ENCODE peak calls at places on chromosomes 12 and 14, in nine cellular contexts. E, H, R, Y, X, U, Q, B and P are unnamed samples.

GRCh38 chr14:64682173-64682710 is 22.0 kb upstream of the PLEKHG3 start:
- DNase-seq in E (no peak), H (no peak), R (no peak), Y (peak), X (no peak), U (no peak), Q (no peak), B (no peak), P (peak)

GRCh38 chr14:102544745-102545460 is 35.3 kb upstream of the ANKRD9 start:
- DNase-seq in E (no peak), H (no peak), R (no peak), Y (no peak), X (no peak), U (no peak), Q (no peak), B (no peak), P (no peak)

GRCh38 chr14:58947816-58948440 is 240.5 kb upstream of the DAAM1 start:
- DNase-seq in E (no peak), H (no peak), R (no peak), Y (no peak), X (no peak), U (no peak), Q (no peak), B (no peak), P (peak)

GRCh38 chr12:49187184-49187583 is 1.7 kb downstream of the TUBA1A start:
- DNase-seq in E (no peak), H (peak), R (peak), Y (peak), X (no peak), U (no peak), Q (no peak), B (no peak), P (peak)

GRCh38 chr14:54493293-54493692 is 4.5 kb upstream of the GMFB start:
- DNase-seq in E (no peak), H (no peak), R (no peak), Y (no peak), X (no peak), U (no peak), Q (peak), B (no peak), P (peak)

GRCh38 chr12:97536353-97536752 is 73.7 kb downstream of the RMST start:
- DNase-seq in E (no peak), H (no peak), R (no peak), Y (no peak), X (no peak), U (no peak), Q (no peak), B (no peak), P (no peak)

GRCh38 chr12:10891937-10892336 is 7.9 kb upstream of the PRH1 start:
- DNase-seq in E (no peak), H (no peak), R (no peak), Y (no peak), X (no peak), U (no peak), Q (no peak), B (no peak), P (no peak)

GRCh38 chr14:61609143-61609851 is 86.0 kb upstream of the HIF1A start:
- DNase-seq in E (no peak), H (peak), R (no peak), Y (peak), X (no peak), U (no peak), Q (peak), B (peak), P (peak)

GRCh38 chr12:57171668-57172067 is 24.2 kb upstream of the LRP1-AS start:
- DNase-seq in E (no peak), H (no peak), R (no peak), Y (no peak), X (no peak), U (no peak), Q (no peak), B (no peak), P (no peak)